ENCODE peak calls at places on chromosomes 3 and 15, in four cellular contexts. A is OCI-LY7; J is CD8-positive, alpha-beta T cell; P is right atrium auricular region. N is an unnamed sample.

GRCh38 chr3:183306798-183307671 is 54.0 kb downstream of the B3GNT5 start:
- DNase-seq in J (peak; percentile 31), A (peak; percentile 10), P (peak; percentile 79), N (no peak)

GRCh38 chr3:173913397-173913796 is 515.9 kb downstream of the NLGN1 start:
- DNase-seq in A (no peak), P (no peak), J (no peak), N (no peak)

GRCh38 chr3:57864853-57865252 is 108.7 kb downstream of the SLMAP start:
- DNase-seq in A (peak; percentile 8), J (no peak), P (no peak), N (no peak)

GRCh38 chr15:75844629-75845390 is 1.6 kb downstream of the UBE2Q2 start:
- DNase-seq in P (no peak), A (no peak), J (no peak), N (no peak)

GRCh38 chr3:46386206-46386605 is 15.5 kb downstream of the CCR5 start:
- DNase-seq in A (no peak), P (no peak), J (no peak), N (no peak)

GRCh38 chr3:78050276-78051080 is 1010.6 kb downstream of the ROBO2 start:
- DNase-seq in P (no peak), J (no peak), A (no peak), N (no peak)

GRCh38 chr3:52399593-52399992 is 45.3 kb downstream of the SEMA3G start:
- DNase-seq in A (no peak), P (no peak), J (no peak), N (no peak)

GRCh38 chr15:70956596-70956995 is 64.0 kb downstream of the LRRC49 start:
- DNase-seq in A (no peak), P (no peak), J (no peak), N (no peak)

GRCh38 chr3:151307131-151307530 is 9.5 kb downstream of the GPR87 start:
- DNase-seq in P (no peak), J (no peak), A (no peak), N (no peak)

GRCh38 chr3:133460809-133461208 is 61.0 kb downstream of the BFSP2 start:
- DNase-seq in J (no peak), P (no peak), A (peak; percentile 53), N (no peak)

GRCh38 chr3:52926556-52926955 is 29.2 kb upstream of the STIMATE start:
- DNase-seq in P (no peak), A (no peak), J (no peak), N (no peak)

GRCh38 chr3:172771672-172772071 is 21.1 kb downstream of the ECT2 start:
- DNase-seq in A (no peak), P (no peak), J (no peak), N (no peak)

GRCh38 chr3:64686446-64686908 is 1.3 kb downstream of the ADAMTS9 start:
- DNase-seq in A (no peak), J (no peak), P (peak; percentile 71), N (no peak)

GRCh38 chr3:26058774-26059455 is 269.0 kb downstream of the OXSM start:
- DNase-seq in P (no peak), A (no peak), J (no peak), N (no peak)

GRCh38 chr15:70001859-70002258 is 95.9 kb downstream of the TLE3 start:
- DNase-seq in A (no peak), J (no peak), P (no peak), N (no peak)

GRCh38 chr3:177833392-177833791 is 636.1 kb upstream of the TBL1XR1 start:
- DNase-seq in P (no peak), J (no peak), A (no peak), N (no peak)

GRCh38 chr3:58191361-58191991 is 19.3 kb downstream of the DNASE1L3 start:
- DNase-seq in A (no peak), J (no peak), P (no peak), N (no peak)

GRCh38 chr15:55526559-55527036 is 18.6 kb upstream of the DNAAF4 start:
- DNase-seq in A (peak; percentile 75), P (no peak), J (no peak), N (peak; percentile 36)

GRCh38 chr3:60513241-60513640 is 738.0 kb downstream of the FHIT start:
- DNase-seq in J (no peak), A (no peak), P (no peak), N (no peak)

GRCh38 chr15:52785672-52786406 is 4.3 kb downstream of the ONECUT1 start:
- DNase-seq in A (no peak), P (no peak), J (no peak), N (no peak)

GRCh38 chr3:127677541-127678314 is 5.0 kb downstream of the ABTB1 start:
- DNase-seq in A (no peak), P (no peak), J (no peak), N (no peak)

GRCh38 chr3:194671511-194671899 is 486 bp downstream of the LSG1 start:
- DNase-seq in A (peak; percentile 65), P (no peak), J (no peak), N (no peak)

GRCh38 chr3:133836497-133837158 is 31.0 kb downstream of the SRPRB start:
- DNase-seq in A (no peak), J (no peak), P (peak; percentile 30), N (no peak)

GRCh38 chr3:49751501-49751900 is 27.8 kb upstream of the GMPPB start:
- DNase-seq in A (no peak), P (no peak), J (no peak), N (no peak)

GRCh38 chr3:101638262-101638745 is 38.6 kb downstream of the ZBTB11 start:
- DNase-seq in P (peak; percentile 36), A (peak; percentile 7), J (no peak), N (no peak)

GRCh38 chr15:41207687-41208448 is 22.7 kb downstream of the EXD1 start:
- DNase-seq in A (no peak), J (no peak), P (no peak), N (no peak)

DNA sequence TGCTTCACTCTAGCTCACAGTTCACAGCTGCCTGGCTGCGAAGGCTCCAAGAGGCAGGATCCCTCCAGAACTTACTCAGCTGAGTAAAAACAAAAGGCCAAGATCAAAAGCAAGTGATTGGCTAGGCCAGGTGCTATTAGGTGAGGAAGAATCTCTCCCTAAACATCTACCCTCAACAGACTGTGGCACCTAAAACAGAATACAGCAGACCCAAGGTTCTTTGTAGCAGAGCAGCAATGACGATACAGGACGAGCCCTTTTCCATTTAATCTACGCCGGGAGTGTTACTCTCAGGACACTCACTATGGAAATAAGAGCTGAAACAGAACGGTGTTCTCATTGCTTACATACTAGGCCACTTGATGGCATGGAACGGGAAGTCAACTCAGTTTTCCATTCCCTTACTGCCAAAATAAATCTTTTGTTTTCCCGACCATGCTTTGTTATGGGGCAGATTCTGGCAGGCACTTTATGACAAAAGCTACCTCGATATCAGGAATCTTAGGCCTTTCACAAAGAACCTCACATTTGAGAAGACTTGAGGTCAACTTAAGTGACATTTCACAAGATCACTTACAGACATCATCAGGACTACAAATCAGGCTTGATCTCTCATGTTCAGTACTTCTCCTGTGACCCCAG is 830 bp downstream of the ICE2 start:
- DNase-seq in P (no peak), A (peak; percentile 21), J (no peak), N (no peak)
- TF ChIP-seq CTCF in P (no peak), A (no peak), J (no peak), N (no peak)

GRCh38 chr3:97197083-97197482 is 382.7 kb downstream of the EPHA6 start:
- DNase-seq in J (no peak), P (no peak), A (no peak), N (no peak)
- H3K4me3 ChIP-seq in J (no peak overlapping the region), P (no peak overlapping the region), A (no peak overlapping the region), N (no peak overlapping the region)

DNA sequence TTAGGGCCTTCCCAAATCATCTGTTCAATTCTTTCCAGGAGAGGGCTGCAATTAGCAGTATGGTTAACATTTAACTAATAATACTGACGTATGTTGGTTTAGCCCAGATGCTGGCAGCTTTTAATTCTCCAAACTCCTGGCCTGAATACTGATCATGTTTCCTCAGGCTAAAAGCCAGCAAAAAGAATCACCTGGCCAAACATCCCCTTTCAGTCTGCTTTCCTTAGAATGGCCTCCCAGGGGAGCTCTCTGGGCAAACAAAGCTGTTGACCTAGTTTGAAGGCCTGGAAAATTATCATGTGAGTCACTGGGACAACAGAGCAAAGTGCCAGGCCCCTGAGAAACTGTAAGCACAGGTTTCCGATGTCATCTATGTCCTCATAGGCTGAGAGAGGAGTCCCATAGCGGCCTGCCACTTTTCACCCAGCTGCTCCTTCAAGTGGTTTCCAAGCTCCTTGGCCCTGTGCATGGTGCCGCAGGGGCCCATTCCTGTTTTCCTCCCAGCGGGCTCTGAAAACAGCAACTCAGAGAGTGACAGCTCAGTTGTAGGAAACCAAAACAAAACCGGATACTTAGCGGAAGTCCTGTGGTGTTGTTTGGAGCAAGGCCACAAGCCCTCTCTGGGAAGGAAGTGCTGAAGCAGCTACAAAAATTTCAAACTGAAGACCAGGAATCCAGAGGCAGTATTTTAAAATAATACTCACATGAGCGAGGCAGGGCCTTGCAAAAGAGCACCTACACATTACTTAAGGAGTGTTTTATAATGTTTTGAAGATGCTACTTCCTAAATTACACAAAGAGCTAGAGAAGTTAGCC is 36.5 kb upstream of the RAB11A start:
- DNase-seq in J (peak; percentile 54), A (peak; percentile 13), P (peak; percentile 97), N (no peak)
- TF ChIP-seq CTCF in J (no peak), A (no peak), P (no peak), N (no peak)

GRCh38 chr15:63996794-63997357 is 49.4 kb downstream of the DAPK2 start:
- DNase-seq in J (no peak), P (no peak), A (no peak), N (no peak)
- H3K4me3 ChIP-seq in J (no peak overlapping the region), P (no peak overlapping the region), A (no peak overlapping the region), N (no peak overlapping the region)

GRCh38 chr3:143330316-143330868 is 210.8 kb downstream of the CHST2 start:
- DNase-seq in P (no peak), J (no peak), A (no peak), N (no peak)

GRCh38 chr3:143329567-143330164 is 210.1 kb downstream of the CHST2 start:
- DNase-seq in P (no peak), A (no peak), J (no peak), N (no peak)

GRCh38 chr3:143326983-143327382 is 207.4 kb downstream of the CHST2 start:
- DNase-seq in A (no peak), J (no peak), P (no peak), N (no peak)

GRCh38 chr3:143328459-143328858 is 208.9 kb downstream of the CHST2 start:
- DNase-seq in J (no peak), A (no peak), P (no peak), N (no peak)

GRCh38 chr3:143327388-143327787 is 207.8 kb downstream of the CHST2 start:
- DNase-seq in J (no peak), P (no peak), A (no peak), N (no peak)
- TF ChIP-seq CTCF in J (no peak), P (no peak), A (no peak), N (no peak)

GRCh38 chr15:90393040-90393439 is 5.0 kb downstream of the IQGAP1 start:
- DNase-seq in A (no peak), J (no peak), P (no peak), N (no peak)
- H3K4me3 ChIP-seq in A (no peak overlapping the region), J (no peak overlapping the region), P (no peak overlapping the region), N (no peak overlapping the region)

GRCh38 chr3:5041315-5041714 is 62.1 kb downstream of the BHLHE40 start:
- DNase-seq in A (no peak), J (no peak), P (no peak), N (no peak)
- TF ChIP-seq CTCF in A (peak; percentile 23), J (no peak), P (no peak), N (peak; percentile 35)

GRCh38 chr15:74843891-74844299 is 939 bp upstream of the ULK3 start:
- DNase-seq in P (no peak), A (no peak), J (peak; percentile 17), N (no peak)
- H3K4me3 ChIP-seq in P (peak overlapping the region; percentile 80), A (peak overlapping the region; percentile 73), J (peak overlapping the region; percentile 60), N (no peak overlapping the region)